ENCODE peak calls at places on chromosome 12, in ten cellular contexts. B, I, A, Y, G, W, X, N, O and U are unnamed samples.

GRCh38 chr12:25970082-25970481 is 11.6 kb downstream of the RASSF8 start:
- DNase-seq in W (no peak), N (no peak), X (no peak), O (no peak), B (no peak), I (no peak), A (peak), Y (no peak), G (no peak), U (no peak)

GRCh38 chr12:21989819-21990412 is 48.7 kb upstream of the ABCC9 start:
- DNase-seq in Y (peak), I (no peak), X (no peak), O (peak), B (no peak), W (no peak), G (no peak), N (peak), A (peak), U (peak)

GRCh38 chr12:110039085-110039807 is 9.1 kb downstream of the C12orf76 start:
- DNase-seq in Y (peak), A (peak), X (peak), G (no peak), B (no peak), O (peak), N (no peak), I (no peak), W (peak), U (peak)

GRCh38 chr12:6241495-6241894 is 41.3 kb downstream of the CD9 start:
- DNase-seq in I (no peak), B (no peak), X (peak), O (no peak), A (no peak), G (no peak), N (no peak), Y (no peak), W (no peak), U (no peak)

GRCh38 chr12:78120866-78121590 is 290.3 kb downstream of the NAV3 start:
- DNase-seq in Y (peak), W (no peak), I (no peak), O (peak), G (no peak), N (peak), B (no peak), X (no peak), A (peak), U (peak)

GRCh38 chr12:109818900-109819500 is 14.2 kb downstream of the TRPV4 start:
- DNase-seq in W (no peak), O (peak), I (no peak), B (no peak), X (no peak), Y (peak), A (peak), N (no peak), G (no peak), U (no peak)

GRCh38 chr12:67239061-67239460 is 30.1 kb upstream of the CAND1 start:
- DNase-seq in B (no peak), N (no peak), O (peak), X (no peak), G (no peak), W (no peak), Y (peak), A (peak), I (no peak), U (no peak)

GRCh38 chr12:1581973-1582708 is 12.2 kb downstream of the FBXL14 start:
- DNase-seq in Y (no peak), I (no peak), N (no peak), A (peak), O (peak), G (no peak), X (no peak), B (no peak), W (no peak), U (no peak)

GRCh38 chr12:47604474-47604873 is 101.4 kb downstream of the RPAP3 start:
- DNase-seq in B (no peak), W (no peak), G (no peak), Y (peak), X (no peak), N (no peak), A (peak), O (no peak), I (no peak), U (no peak)

GRCh38 chr12:690466-690865 is 27.2 kb upstream of the NINJ2 start:
- DNase-seq in I (no peak), B (no peak), X (no peak), N (no peak), Y (peak), O (no peak), G (no peak), W (no peak), A (peak), U (no peak)

GRCh38 chr12:65631621-65632111 is 192.6 kb upstream of the HMGA2 start:
- DNase-seq in W (peak), I (no peak), B (no peak), Y (peak), N (no peak), G (no peak), X (no peak), A (peak), O (peak), U (no peak)

GRCh38 chr12:34625116-34625515 is 602.8 kb downstream of the ALG10 start:
- DNase-seq in O (peak), B (no peak), I (no peak), G (no peak), N (no peak), A (peak), X (no peak), W (no peak), Y (peak), U (peak)